ENCODE peak calls at places on chromosome 18, in ten cellular contexts. B is NCI-H2081 treated with DMSO at 0.1 percent for 48 hours; I is CD8-positive, alpha-beta memory T cell; A is H1; O is DMS153; D is psoas muscle; L is AG04450; G is nephron progenitor cell; F is cerebellum; U is omental fat pad. P is an unnamed sample.

GRCh38 chr18:40851014-40851429 is 1104.0 kb upstream of the PIK3C3 start:
- DNase-seq in B (no peak), I (no peak), A (no peak), O (no peak), D (no peak), L (no peak), G (no peak), F (no peak), U (no peak), P (no peak)

GRCh38 chr18:37668971-37669747 is 103.6 kb upstream of the CELF4 start:
- DNase-seq in B (no peak), I (no peak), A (no peak), O (peak), D (no peak), L (no peak), G (peak), F (peak), U (no peak), P (no peak)

GRCh38 chr18:36608107-36608506 is 220.7 kb downstream of the TPGS2 start:
- DNase-seq in B (no peak), I (no peak), A (no peak), O (no peak), D (no peak), L (no peak), G (no peak), F (no peak), U (no peak), P (no peak)

GRCh38 chr18:22250591-22250996 is 81.2 kb downstream of the GATA6 start:
- DNase-seq in B (no peak), I (no peak), A (no peak), O (no peak), D (no peak), L (no peak), G (no peak), F (no peak), U (no peak), P (no peak)

GRCh38 chr18:48106976-48107781 is 176.7 kb upstream of the SMAD2 start:
- DNase-seq in B (no peak), I (no peak), A (no peak), O (peak), D (no peak), L (no peak), G (no peak), F (no peak), U (no peak), P (no peak)

GRCh38 chr18:63161728-63162195 is 157.8 kb downstream of the BCL2 start:
- DNase-seq in B (no peak), I (peak), A (no peak), O (peak), D (peak), L (peak), G (no peak), F (no peak), U (peak), P (no peak)

GRCh38 chr18:27839141-27839540 is 337.8 kb downstream of the CDH2 start:
- DNase-seq in B (no peak), I (no peak), A (no peak), O (no peak), D (no peak), L (peak), G (no peak), F (no peak), U (no peak), P (no peak)

GRCh38 chr18:23342506-23342905 is 110.6 kb upstream of the RIOK3 start:
- DNase-seq in B (no peak), I (no peak), A (no peak), O (no peak), D (no peak), L (no peak), G (no peak), F (no peak), U (no peak), P (no peak)

GRCh38 chr18:27674411-27674810 is 489.3 kb upstream of the CHST9 start:
- DNase-seq in B (no peak), I (no peak), A (no peak), O (no peak), D (no peak), L (no peak), G (no peak), F (no peak), U (no peak), P (no peak)

GRCh38 chr18:42229211-42230210 is 274.5 kb downstream of the PIK3C3 start:
- DNase-seq in B (no peak), I (no peak), A (no peak), O (no peak), D (no peak), L (no peak), G (no peak), F (peak), U (no peak), P (no peak)

GRCh38 chr18:79337184-79337583 is 58.5 kb upstream of the NFATC1 start:
- DNase-seq in B (no peak), I (no peak), A (no peak), O (no peak), D (no peak), L (no peak), G (no peak), F (no peak), U (no peak), P (no peak)

GRCh38 chr18:41992066-41992465 is 37.0 kb downstream of the PIK3C3 start:
- DNase-seq in B (no peak), I (no peak), A (no peak), O (no peak), D (no peak), L (no peak), G (no peak), F (no peak), U (no peak), P (no peak)

GRCh38 chr18:38575023-38575422 is 1009.4 kb upstream of the CELF4 start:
- DNase-seq in B (no peak), I (no peak), A (no peak), O (no peak), D (no peak), L (no peak), G (no peak), F (no peak), U (no peak), P (no peak)

GRCh38 chr18:555705-556402 is 24.3 kb upstream of the CETN1 start:
- DNase-seq in B (no peak), I (no peak), A (no peak), O (no peak), D (no peak), L (no peak), G (no peak), F (no peak), U (no peak), P (no peak)

GRCh38 chr18:34637094-34637801 is 72.8 kb upstream of the DTNA start:
- DNase-seq in B (no peak), I (no peak), A (no peak), O (no peak), D (no peak), L (no peak), G (no peak), F (no peak), U (no peak), P (no peak)

GRCh38 chr18:32086866-32087265 is 4.8 kb upstream of the RNF138 start:
- DNase-seq in B (no peak), I (no peak), A (no peak), O (no peak), D (no peak), L (peak), G (no peak), F (no peak), U (no peak), P (no peak)

GRCh38 chr18:79873449-79874110 is 75.8 kb downstream of the KCNG2 start:
- DNase-seq in B (no peak), I (no peak), A (peak), O (no peak), D (peak), L (no peak), G (peak), F (no peak), U (no peak), P (no peak)

GRCh38 chr18:70380915-70381896 is 92.4 kb downstream of the SOCS6 start:
- DNase-seq in B (peak), I (no peak), A (no peak), O (peak), D (no peak), L (no peak), G (peak), F (no peak), U (no peak), P (peak)

GRCh38 chr18:25005602-25006375 is 346.2 kb downstream of the ZNF521 start:
- DNase-seq in B (no peak), I (no peak), A (no peak), O (no peak), D (no peak), L (no peak), G (no peak), F (no peak), U (no peak), P (no peak)

GRCh38 chr18:12336887-12337286 is 28.8 kb downstream of the TUBB6 start:
- DNase-seq in B (no peak), I (no peak), A (no peak), O (no peak), D (no peak), L (no peak), G (no peak), F (no peak), U (no peak), P (no peak)

GRCh38 chr18:42792731-42793130 is 322.8 kb downstream of the RIT2 start:
- DNase-seq in B (no peak), I (no peak), A (no peak), O (no peak), D (no peak), L (no peak), G (no peak), F (no peak), U (no peak), P (no peak)

GRCh38 chr18:73793386-73793785 is 354.2 kb downstream of the FBXO15 start:
- DNase-seq in B (no peak), I (no peak), A (no peak), O (no peak), D (no peak), L (peak), G (no peak), F (no peak), U (no peak), P (no peak)

GRCh38 chr18:8667846-8668245 is 37.5 kb upstream of the MTCL1 start:
- DNase-seq in B (no peak), I (no peak), A (no peak), O (no peak), D (no peak), L (no peak), G (no peak), F (no peak), U (no peak), P (no peak)

GRCh38 chr18:23237524-23238151 is 102.4 kb downstream of the CABLES1 start:
- DNase-seq in B (no peak), I (no peak), A (no peak), O (no peak), D (peak), L (no peak), G (no peak), F (no peak), U (no peak), P (peak)

GRCh38 chr18:47283476-47283875 is 32.0 kb upstream of the SKOR2 start:
- DNase-seq in B (no peak), I (no peak), A (no peak), O (no peak), D (no peak), L (no peak), G (no peak), F (no peak), U (no peak), P (no peak)

GRCh38 chr18:59681521-59682004 is 15.7 kb downstream of the CCBE1 start:
- DNase-seq in B (no peak), I (no peak), A (no peak), O (no peak), D (no peak), L (no peak), G (peak), F (no peak), U (no peak), P (no peak)

P was measured in WTC11.